ENCODE peak calls at places on chromosome X, in nine cellular contexts. One of them, this sample, is unnamed.

GRCh38 chrX:15441464-15441863 is 51.7 kb downstream of the PIR start:
- DNase-seq in lung: no peak
- DNase-seq in ascending aorta: no peak
- DNase-seq in SK-N-SH: no peak
- DNase-seq in mammary epithelial cell: no peak
- DNase-seq in HCT116: no peak
- DNase-seq in uterus: no peak
- DNase-seq in stomach: no peak
- DNase-seq in transverse colon: no peak
- DNase-seq in this sample: no peak

GRCh38 chrX:131734621-131735020 is 190.7 kb downstream of the OR13H1 start:
- DNase-seq in lung: peak; percentile 85
- DNase-seq in ascending aorta: peak; percentile 59
- DNase-seq in SK-N-SH: no peak
- DNase-seq in mammary epithelial cell: peak; percentile 36
- DNase-seq in HCT116: no peak
- DNase-seq in uterus: peak; percentile 73
- DNase-seq in stomach: peak; percentile 87
- DNase-seq in transverse colon: peak; percentile 85
- DNase-seq in this sample: no peak

GRCh38 chrX:2862404-2862803 is 33.7 kb downstream of the GYG2 start:
- DNase-seq in lung: no peak
- DNase-seq in ascending aorta: no peak
- DNase-seq in SK-N-SH: no peak
- DNase-seq in mammary epithelial cell: no peak
- DNase-seq in HCT116: no peak
- DNase-seq in uterus: no peak
- DNase-seq in stomach: no peak
- DNase-seq in transverse colon: no peak
- DNase-seq in this sample: no peak

GRCh38 chrX:50088645-50089044 is 112.2 kb downstream of the AKAP4 start:
- DNase-seq in lung: peak; percentile 30
- DNase-seq in ascending aorta: no peak
- DNase-seq in SK-N-SH: no peak
- DNase-seq in mammary epithelial cell: no peak
- DNase-seq in HCT116: no peak
- DNase-seq in uterus: no peak
- DNase-seq in stomach: no peak
- DNase-seq in transverse colon: no peak
- DNase-seq in this sample: no peak

GRCh38 chrX:96837808-96838207 is 45.9 kb upstream of the RPA4 start:
- DNase-seq in lung: no peak
- DNase-seq in ascending aorta: no peak
- DNase-seq in SK-N-SH: no peak
- DNase-seq in mammary epithelial cell: peak; percentile 8
- DNase-seq in HCT116: no peak
- DNase-seq in uterus: no peak
- DNase-seq in stomach: no peak
- DNase-seq in transverse colon: no peak
- DNase-seq in this sample: no peak

GRCh38 chrX:11187001-11187400 is 75.9 kb downstream of the HCCS start:
- DNase-seq in lung: no peak
- DNase-seq in ascending aorta: no peak
- DNase-seq in SK-N-SH: no peak
- DNase-seq in mammary epithelial cell: no peak
- DNase-seq in HCT116: no peak
- DNase-seq in uterus: no peak
- DNase-seq in stomach: no peak
- DNase-seq in transverse colon: no peak
- DNase-seq in this sample: no peak

GRCh38 chrX:103839404-103839803 is 7.3 kb upstream of the RAB9B start:
- DNase-seq in lung: no peak
- DNase-seq in ascending aorta: no peak
- DNase-seq in SK-N-SH: no peak
- DNase-seq in mammary epithelial cell: peak; percentile 65
- DNase-seq in HCT116: no peak
- DNase-seq in uterus: no peak
- DNase-seq in stomach: no peak
- DNase-seq in transverse colon: no peak
- DNase-seq in this sample: no peak

GRCh38 chrX:43279341-43279808 is 376.7 kb upstream of the MAOA start:
- DNase-seq in lung: no peak
- DNase-seq in ascending aorta: no peak
- DNase-seq in SK-N-SH: no peak
- DNase-seq in mammary epithelial cell: no peak
- DNase-seq in HCT116: no peak
- DNase-seq in uterus: no peak
- DNase-seq in stomach: no peak
- DNase-seq in transverse colon: no peak
- DNase-seq in this sample: no peak

GRCh38 chrX:139967300-139967699 is 2.0 kb upstream of the CXorf66 start:
- DNase-seq in lung: no peak
- DNase-seq in ascending aorta: no peak
- DNase-seq in SK-N-SH: peak; percentile 15
- DNase-seq in mammary epithelial cell: no peak
- DNase-seq in HCT116: no peak
- DNase-seq in uterus: no peak
- DNase-seq in stomach: no peak
- DNase-seq in transverse colon: peak; percentile 7
- DNase-seq in this sample: no peak

GRCh38 chrX:17369294-17369693 is 5.7 kb upstream of the NHS start:
- DNase-seq in lung: no peak
- DNase-seq in ascending aorta: no peak
- DNase-seq in SK-N-SH: no peak
- DNase-seq in mammary epithelial cell: no peak
- DNase-seq in HCT116: no peak
- DNase-seq in uterus: no peak
- DNase-seq in stomach: no peak
- DNase-seq in transverse colon: no peak
- DNase-seq in this sample: no peak

GRCh38 chrX:63506320-63506719 is 155.2 kb upstream of the SPIN4 start:
- DNase-seq in lung: no peak
- DNase-seq in ascending aorta: no peak
- DNase-seq in SK-N-SH: peak; percentile 7
- DNase-seq in mammary epithelial cell: peak; percentile 13
- DNase-seq in HCT116: peak; percentile 15
- DNase-seq in uterus: no peak
- DNase-seq in stomach: no peak
- DNase-seq in transverse colon: no peak
- DNase-seq in this sample: peak; percentile 25

GRCh38 chrX:334971-335757 is 16.6 kb upstream of the GTPBP6 start:
- DNase-seq in lung: no peak
- DNase-seq in ascending aorta: no peak
- DNase-seq in SK-N-SH: no peak
- DNase-seq in mammary epithelial cell: no peak
- DNase-seq in HCT116: no peak
- DNase-seq in uterus: no peak
- DNase-seq in stomach: no peak
- DNase-seq in transverse colon: no peak
- DNase-seq in this sample: no peak

GRCh38 chrX:103361798-103362197 is 5.5 kb downstream of the TCEAL9 start:
- DNase-seq in lung: no peak
- DNase-seq in ascending aorta: no peak
- DNase-seq in SK-N-SH: no peak
- DNase-seq in mammary epithelial cell: no peak
- DNase-seq in HCT116: no peak
- DNase-seq in uterus: no peak
- DNase-seq in stomach: no peak
- DNase-seq in transverse colon: no peak
- DNase-seq in this sample: no peak

GRCh38 chrX:133575501-133575900 is 160.2 kb upstream of the GPC4 start:
- DNase-seq in lung: no peak
- DNase-seq in ascending aorta: no peak
- DNase-seq in SK-N-SH: no peak
- DNase-seq in mammary epithelial cell: no peak
- DNase-seq in HCT116: no peak
- DNase-seq in uterus: no peak
- DNase-seq in stomach: no peak
- DNase-seq in transverse colon: no peak
- DNase-seq in this sample: no peak

GRCh38 chrX:136147320-136147901 is at the start of gene FHL1:
- DNase-seq in lung: no peak
- DNase-seq in ascending aorta: no peak
- DNase-seq in SK-N-SH: peak; percentile 90
- DNase-seq in mammary epithelial cell: no peak
- DNase-seq in HCT116: no peak
- DNase-seq in uterus: peak; percentile 76
- DNase-seq in stomach: peak; percentile 57
- DNase-seq in transverse colon: peak; percentile 69
- DNase-seq in this sample: peak; percentile 7

GRCh38 chrX:73577368-73577767 is 14.4 kb downstream of the CHIC1 start:
- DNase-seq in lung: no peak
- DNase-seq in ascending aorta: no peak
- DNase-seq in SK-N-SH: no peak
- DNase-seq in mammary epithelial cell: peak; percentile 82
- DNase-seq in HCT116: no peak
- DNase-seq in uterus: no peak
- DNase-seq in stomach: no peak
- DNase-seq in transverse colon: no peak
- DNase-seq in this sample: peak; percentile 40
- H3K4me3 ChIP-seq in lung: no peak overlapping the region
- H3K4me3 ChIP-seq in ascending aorta: no peak overlapping the region
- H3K4me3 ChIP-seq in SK-N-SH: no peak overlapping the region
- H3K4me3 ChIP-seq in mammary epithelial cell: no peak overlapping the region
- H3K4me3 ChIP-seq in HCT116: no peak overlapping the region
- H3K4me3 ChIP-seq in uterus: no peak overlapping the region
- H3K4me3 ChIP-seq in stomach: no peak overlapping the region
- H3K4me3 ChIP-seq in transverse colon: no peak overlapping the region
- H3K4me3 ChIP-seq in this sample: no peak overlapping the region

GRCh38 chrX:65589304-65589703 is 54.7 kb upstream of the LAS1L start:
- DNase-seq in lung: no peak
- DNase-seq in ascending aorta: no peak
- DNase-seq in SK-N-SH: no peak
- DNase-seq in mammary epithelial cell: no peak
- DNase-seq in HCT116: no peak
- DNase-seq in uterus: no peak
- DNase-seq in stomach: no peak
- DNase-seq in transverse colon: no peak
- DNase-seq in this sample: no peak

GRCh38 chrX:65586491-65586890 is 51.9 kb upstream of the LAS1L start:
- DNase-seq in lung: no peak
- DNase-seq in ascending aorta: no peak
- DNase-seq in SK-N-SH: no peak
- DNase-seq in mammary epithelial cell: no peak
- DNase-seq in HCT116: no peak
- DNase-seq in uterus: no peak
- DNase-seq in stomach: no peak
- DNase-seq in transverse colon: no peak
- DNase-seq in this sample: no peak

GRCh38 chrX:65587616-65588526 is 53.3 kb upstream of the LAS1L start:
- DNase-seq in lung: peak; percentile 73
- DNase-seq in ascending aorta: peak; percentile 14
- DNase-seq in SK-N-SH: no peak
- DNase-seq in mammary epithelial cell: peak; percentile 34
- DNase-seq in HCT116: no peak
- DNase-seq in uterus: peak; percentile 83
- DNase-seq in stomach: peak; percentile 78
- DNase-seq in transverse colon: peak; percentile 86
- DNase-seq in this sample: peak; percentile 49

GRCh38 chrX:65591206-65591605 is 56.6 kb upstream of the LAS1L start:
- DNase-seq in lung: no peak
- DNase-seq in ascending aorta: no peak
- DNase-seq in SK-N-SH: no peak
- DNase-seq in mammary epithelial cell: no peak
- DNase-seq in HCT116: no peak
- DNase-seq in uterus: no peak
- DNase-seq in stomach: no peak
- DNase-seq in transverse colon: no peak
- DNase-seq in this sample: no peak

DNA sequence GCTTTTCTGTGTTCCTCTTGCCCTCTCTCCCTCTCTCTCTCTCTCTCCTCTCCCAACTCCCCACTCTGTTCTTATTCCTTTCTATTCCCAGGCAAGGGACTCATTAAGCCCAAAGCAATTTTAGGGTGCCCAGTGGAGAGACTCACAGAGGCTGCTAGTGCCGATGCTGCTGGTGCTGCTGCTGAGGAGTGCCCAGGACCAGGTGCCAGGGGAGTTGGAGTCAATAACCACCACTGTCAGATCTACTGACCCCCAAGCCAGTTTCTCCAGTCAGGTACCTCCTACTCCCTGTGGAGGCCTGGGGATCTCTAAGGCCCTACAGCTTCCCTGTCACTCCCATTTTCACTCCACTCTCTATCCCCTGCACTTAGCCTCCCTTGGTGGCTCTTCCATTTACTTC is 54.2 kb upstream of the LAS1L start:
- DNase-seq in lung: no peak
- DNase-seq in ascending aorta: no peak
- DNase-seq in SK-N-SH: no peak
- DNase-seq in mammary epithelial cell: no peak
- DNase-seq in HCT116: no peak
- DNase-seq in uterus: no peak
- DNase-seq in stomach: no peak
- DNase-seq in transverse colon: no peak
- DNase-seq in this sample: no peak
- H3K27ac ChIP-seq in lung: peak overlapping the region; percentile 44
- H3K27ac ChIP-seq in ascending aorta: peak overlapping the region; percentile 56
- H3K27ac ChIP-seq in SK-N-SH: no peak overlapping the region
- H3K27ac ChIP-seq in mammary epithelial cell: no peak overlapping the region
- H3K27ac ChIP-seq in HCT116: no peak overlapping the region
- H3K27ac ChIP-seq in uterus: peak overlapping the region; percentile 80
- H3K27ac ChIP-seq in stomach: no peak overlapping the region
- H3K27ac ChIP-seq in transverse colon: peak overlapping the region; percentile 72
- H3K27ac ChIP-seq in this sample: no peak overlapping the region

DNA sequence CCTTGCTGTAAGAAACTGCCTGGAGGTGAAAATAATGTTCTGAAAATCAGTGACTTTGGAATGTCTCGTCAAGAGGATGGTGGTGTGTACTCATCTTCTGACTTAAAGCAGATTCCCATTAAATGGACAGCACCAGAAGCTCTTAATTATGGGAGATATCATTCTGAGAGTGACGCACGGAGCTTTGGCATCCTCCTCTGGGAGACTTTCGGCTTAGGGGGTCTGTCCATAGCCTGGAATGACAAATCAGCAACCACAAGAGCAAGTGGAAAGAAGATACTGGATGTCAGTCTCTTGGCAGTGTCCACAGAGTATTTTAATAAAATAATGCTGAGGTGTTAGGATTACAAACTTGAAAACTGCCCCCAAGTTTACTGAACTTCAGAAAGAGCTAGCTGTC is 129.3 kb downstream of the THOC2 start:
- DNase-seq in lung: no peak
- DNase-seq in ascending aorta: no peak
- DNase-seq in SK-N-SH: no peak
- DNase-seq in mammary epithelial cell: no peak
- DNase-seq in HCT116: no peak
- DNase-seq in uterus: no peak
- DNase-seq in stomach: no peak
- DNase-seq in transverse colon: no peak
- DNase-seq in this sample: no peak
- H3K4me1 ChIP-seq in lung: no peaks in the 10 kb centered on the region
- H3K4me1 ChIP-seq in ascending aorta: no peaks in the 10 kb centered on the region
- H3K4me1 ChIP-seq in SK-N-SH: no peaks in the 10 kb centered on the region
- H3K4me1 ChIP-seq in mammary epithelial cell: no peaks in the 10 kb centered on the region
- H3K4me1 ChIP-seq in HCT116: no peaks in the 10 kb centered on the region
- H3K4me1 ChIP-seq in uterus: no peaks in the 10 kb centered on the region
- H3K4me1 ChIP-seq in stomach: no peaks in the 10 kb centered on the region
- H3K4me1 ChIP-seq in transverse colon: no peaks in the 10 kb centered on the region
- H3K4me1 ChIP-seq in this sample: no peaks in the 10 kb centered on the region

GRCh38 chrX:70422886-70423336 is at the start of gene GDPD2:
- DNase-seq in lung: no peak
- DNase-seq in ascending aorta: no peak
- DNase-seq in SK-N-SH: peak; percentile 46
- DNase-seq in mammary epithelial cell: no peak
- DNase-seq in HCT116: no peak
- DNase-seq in uterus: no peak
- DNase-seq in stomach: peak; percentile 39
- DNase-seq in transverse colon: peak; percentile 38
- DNase-seq in this sample: peak; percentile 2
- H3K4me3 ChIP-seq in lung: no peak within 1 kb of the TSS
- H3K4me3 ChIP-seq in ascending aorta: no peak within 1 kb of the TSS
- H3K4me3 ChIP-seq in SK-N-SH: no peak within 1 kb of the TSS
- H3K4me3 ChIP-seq in mammary epithelial cell: no peak within 1 kb of the TSS
- H3K4me3 ChIP-seq in HCT116: no peak within 1 kb of the TSS
- H3K4me3 ChIP-seq in uterus: no peak within 1 kb of the TSS
- H3K4me3 ChIP-seq in stomach: no peak within 1 kb of the TSS
- H3K4me3 ChIP-seq in transverse colon: no peak within 1 kb of the TSS
- H3K4me3 ChIP-seq in this sample: no peak within 1 kb of the TSS

This sample was measured in SJSA1.